ENCODE peak calls at places on chromosome 15, in seven cellular contexts. W is fibroblast of lung, Q is HepG2, Z is hepatocyte, H is neural progenitor cell, R is GM12878, X is OCI-LY7. P is an unnamed sample.

GRCh38 chr15:47516576-47517371 is 200.5 kb upstream of the SEMA6D start:
- DNase-seq in W (peak), Q (no peak), Z (no peak), H (no peak), R (no peak), X (no peak), P (peak)

GRCh38 chr15:89669941-89670340 is 9.2 kb downstream of the PLIN1 start:
- DNase-seq in W (no peak), Q (no peak), Z (no peak), H (no peak), R (no peak), X (no peak), P (no peak)

GRCh38 chr15:69657626-69658025 is 205.0 kb downstream of the RPLP1 start:
- DNase-seq in W (no peak), Q (no peak), Z (no peak), H (no peak), R (no peak), X (no peak), P (no peak)

GRCh38 chr15:101495334-101496197 is 6.1 kb upstream of the PCSK6 start:
- DNase-seq in W (no peak), Q (no peak), Z (no peak), H (no peak), R (no peak), X (no peak), P (no peak)

GRCh38 chr15:61080209-61081027 is 148.7 kb downstream of the RORA start:
- DNase-seq in W (no peak), Q (no peak), Z (no peak), H (no peak), R (no peak), X (no peak), P (no peak)

GRCh38 chr15:71782447-71783165 is 27.7 kb upstream of the NR2E3 start:
- DNase-seq in W (no peak), Q (no peak), Z (no peak), H (no peak), R (no peak), X (no peak), P (no peak)

GRCh38 chr15:92653836-92654524 is 1.6 kb downstream of the FAM174B start:
- DNase-seq in W (peak), Q (peak), Z (peak), H (peak), R (no peak), X (no peak), P (no peak)

GRCh38 chr15:62462268-62462667 is 297.2 kb upstream of the C2CD4B start:
- DNase-seq in W (no peak), Q (no peak), Z (no peak), H (no peak), R (no peak), X (no peak), P (peak)

GRCh38 chr15:96606617-96607016 is 276.1 kb downstream of the NR2F2 start:
- DNase-seq in W (no peak), Q (no peak), Z (no peak), H (no peak), R (no peak), X (no peak), P (no peak)

GRCh38 chr15:71588746-71589145 is 221.6 kb upstream of the NR2E3 start:
- DNase-seq in W (peak), Q (peak), Z (no peak), H (no peak), R (no peak), X (no peak), P (peak)

GRCh38 chr15:65856821-65857455 is 12.4 kb upstream of the RAB11A start:
- DNase-seq in W (peak), Q (peak), Z (peak), H (peak), R (no peak), X (peak), P (peak)

GRCh38 chr15:29568840-29569532 is 253.3 kb downstream of the TJP1 start:
- DNase-seq in W (peak), Q (peak), Z (peak), H (peak), R (no peak), X (peak), P (peak)

GRCh38 chr15:31382693-31383005 is 56.0 kb downstream of the KLF13 start:
- DNase-seq in W (no peak), Q (no peak), Z (no peak), H (no peak), R (no peak), X (no peak), P (no peak)

GRCh38 chr15:85657132-85657531 is 137.6 kb downstream of the KLHL25 start:
- DNase-seq in W (no peak), Q (no peak), Z (no peak), H (no peak), R (no peak), X (no peak), P (no peak)

GRCh38 chr15:25830844-25831443 is 32.2 kb downstream of the ATP10A start:
- DNase-seq in W (peak), Q (no peak), Z (peak), H (no peak), R (no peak), X (no peak), P (peak)
- H2AFZ ChIP-seq in W (no peak), Q (no peak), Z (no peak), H (no peak), R (no peak), X (no peak), P (no peak)

GRCh38 chr15:26772588-26773484 is at the start of gene GABRB3:
- DNase-seq in W (peak), Q (no peak), Z (peak), H (peak), R (no peak), X (no peak), P (peak)
- H2AFZ ChIP-seq in W (no peak), Q (no peak), Z (no peak), H (peak), R (no peak), X (no peak), P (no peak)

DNA sequence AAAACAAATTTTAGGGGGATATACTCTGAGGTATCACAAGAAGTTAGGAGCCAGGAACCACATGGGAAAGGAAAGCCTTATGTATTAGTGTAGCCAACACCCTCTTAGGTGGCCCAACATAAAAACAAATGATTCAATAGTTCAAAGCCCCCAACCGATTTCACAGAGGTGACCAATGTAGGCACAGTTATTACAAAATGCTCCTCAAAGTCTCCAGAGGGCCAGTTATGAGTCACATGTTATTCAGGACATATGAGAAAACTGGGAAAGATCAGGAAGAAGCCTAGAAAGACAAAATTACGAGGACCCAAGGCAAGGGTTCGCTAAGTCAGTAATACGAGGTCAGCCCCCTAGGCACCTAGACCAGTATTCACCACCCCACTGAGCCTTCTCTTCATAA is 29.9 kb upstream of the FBN1 start:
- DNase-seq in W (no peak), Q (no peak), Z (no peak), H (no peak), R (no peak), X (no peak), P (peak)
- H2AFZ ChIP-seq in W (no peak), Q (no peak), Z (no peak), H (no peak), R (no peak), X (no peak), P (no peak)

DNA sequence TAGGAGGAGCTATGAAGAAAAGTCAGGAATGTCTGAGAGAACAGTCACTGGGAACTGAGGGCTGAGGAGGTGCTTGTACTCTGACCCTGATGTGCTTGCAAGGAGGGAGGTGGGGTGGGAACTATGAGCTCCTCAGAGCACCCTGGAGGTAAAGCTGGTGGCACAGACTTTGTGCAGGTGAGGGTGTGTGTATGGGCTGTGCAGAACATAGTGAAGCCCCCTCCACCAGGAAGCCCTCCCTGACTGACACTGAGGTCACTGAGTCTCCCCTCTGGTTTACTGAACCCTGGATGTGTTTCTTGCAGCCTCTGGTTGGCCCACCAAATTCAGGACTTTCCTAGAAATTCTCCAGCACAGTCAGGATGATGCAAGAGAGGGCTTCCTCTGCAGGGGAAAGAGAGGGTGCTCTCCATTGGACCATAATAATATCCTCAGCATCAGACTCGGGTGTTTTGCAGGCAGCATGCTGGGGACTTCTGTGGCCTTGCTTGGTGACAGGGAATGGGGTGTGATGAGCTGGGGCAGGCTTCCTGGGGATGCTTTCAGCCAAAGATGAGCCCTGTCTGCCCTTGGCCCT is 1.5 kb upstream of the ISLR start:
- DNase-seq in W (no peak), Q (no peak), Z (no peak), H (no peak), R (no peak), X (no peak), P (no peak)
- H2AFZ ChIP-seq in W (no peak), Q (no peak), Z (no peak), H (no peak), R (peak), X (no peak), P (peak)

GRCh38 chr15:28094732-28095521 is 4.2 kb downstream of the OCA2 start:
- DNase-seq in W (no peak), Q (no peak), Z (peak), H (peak), R (no peak), X (no peak), P (peak)

GRCh38 chr15:28096411-28096719 is 2.8 kb downstream of the OCA2 start:
- DNase-seq in W (peak), Q (no peak), Z (no peak), H (no peak), R (no peak), X (no peak), P (no peak)

GRCh38 chr15:28098360-28098765 is 752 bp downstream of the OCA2 start:
- DNase-seq in W (no peak), Q (no peak), Z (no peak), H (no peak), R (no peak), X (no peak), P (no peak)

GRCh38 chr15:28097656-28098359 is 1.3 kb downstream of the OCA2 start:
- DNase-seq in W (no peak), Q (no peak), Z (no peak), H (no peak), R (no peak), X (no peak), P (no peak)

DNA sequence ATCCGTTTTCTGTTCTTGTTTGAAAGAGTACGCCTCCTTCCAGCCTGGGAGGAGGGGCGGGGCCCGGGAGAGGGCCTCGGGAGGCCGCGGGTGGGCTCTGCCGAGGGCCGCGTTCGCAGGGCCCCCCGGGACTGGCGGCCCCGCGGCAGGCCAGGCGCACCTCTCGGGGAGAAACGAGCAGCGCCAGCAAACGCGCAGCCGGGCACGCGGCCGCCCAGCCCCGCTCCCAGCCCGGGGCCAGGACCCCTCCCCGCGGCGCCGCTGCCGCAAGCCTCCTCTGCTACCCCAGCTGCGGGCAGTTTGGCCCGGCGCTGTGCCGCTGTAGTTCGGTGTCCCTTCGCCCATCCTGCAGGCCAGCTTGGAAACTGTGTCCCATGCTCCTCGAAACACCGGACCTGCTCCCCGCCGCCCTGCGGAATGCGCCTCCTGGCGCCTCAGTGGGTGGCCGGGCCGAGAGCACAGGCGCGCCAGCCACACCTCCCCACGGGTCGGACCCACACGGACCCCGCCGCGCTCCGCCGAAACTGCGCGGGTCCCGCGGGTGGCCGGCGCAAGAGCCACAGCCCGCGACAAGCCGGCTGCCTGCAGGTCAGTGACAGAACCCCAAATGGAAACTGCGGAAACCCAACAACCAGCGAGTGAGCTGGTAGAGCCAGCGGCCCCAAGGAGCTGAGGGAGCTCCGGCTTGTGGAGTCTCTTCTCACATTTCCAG is 2.2 kb downstream of the OCA2 start:
- DNase-seq in W (peak), Q (no peak), Z (peak), H (peak), R (no peak), X (no peak), P (peak)
- H2AFZ ChIP-seq in W (peak), Q (no peak), Z (peak), H (peak), R (no peak), X (peak), P (peak)

DNA sequence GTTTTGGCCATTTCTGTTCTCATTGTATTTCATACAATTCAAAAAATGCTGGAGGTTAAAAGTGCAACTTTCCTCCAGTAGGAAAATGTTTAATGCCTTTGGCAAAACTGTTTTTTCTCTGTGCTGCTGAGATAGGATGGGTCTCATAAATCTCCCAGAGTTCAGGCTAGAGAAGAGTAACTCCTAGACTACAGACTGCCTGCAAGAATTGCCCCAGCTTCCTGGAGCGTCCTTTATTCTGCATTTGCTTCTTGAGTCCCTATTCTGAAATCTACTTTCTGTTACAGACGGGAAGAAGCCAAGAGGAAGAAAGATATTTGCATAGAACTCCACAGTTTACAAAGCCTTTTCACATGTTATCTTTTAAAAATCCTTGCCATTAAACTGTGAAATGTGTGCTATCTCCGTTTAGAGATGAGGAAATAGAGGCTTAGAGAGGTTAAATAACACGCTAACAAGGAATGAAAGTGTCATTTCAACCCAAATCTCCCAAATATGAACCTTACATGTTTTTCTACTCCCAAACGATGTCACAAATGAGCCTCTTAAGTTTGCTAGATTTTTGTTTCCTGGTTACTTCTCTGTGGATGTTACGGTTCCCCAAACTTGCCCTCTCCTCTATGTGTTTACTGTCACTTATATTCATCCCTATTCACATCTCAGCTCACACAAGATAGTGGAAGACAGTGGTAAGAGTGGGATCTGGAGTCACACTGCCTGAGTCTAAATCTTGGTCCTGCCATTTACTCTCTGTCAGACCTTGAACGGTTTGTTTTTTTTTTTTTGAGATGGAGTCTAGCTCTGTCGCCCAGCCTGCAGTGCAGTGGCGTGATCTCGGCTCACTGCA is 17.4 kb downstream of the NANOGP8 start:
- DNase-seq in W (no peak), Q (no peak), Z (no peak), H (no peak), R (no peak), X (no peak), P (no peak)
- H2AFZ ChIP-seq in W (peak), Q (no peak), Z (peak), H (no peak), R (peak), X (peak), P (peak)